ENCODE peak calls at places on chromosomes 16 and 17, in six cellular contexts. H is anterior cingulate cortex; C is HCEC 1CT; Y is NCI-H82; U is activated CD8-positive, alpha-beta T cell treated with anti-CD3 and anti-CD28 coated beads, Interleukin-2, amount 10 ng/mL, durations not matched to agents 7 days and 5 days; J is stimulated activated CD4-positive, alpha-beta T cell treated with anti-CD3 and anti-CD28 coated beads, Interleukin-1b, Interleukin-23, amount 100 ng/mL, for 1 hour. W is an unnamed sample.

GRCh38 chr16:27799866-27800265 is 249.9 kb downstream of the KATNIP start:
- DNase-seq in U (no peak), J (no peak), H (no peak), C (no peak), Y (no peak), W (no peak)

GRCh38 chr17:72567774-72568173 is 447.0 kb downstream of the SOX9 start:
- DNase-seq in C (no peak), U (no peak), Y (no peak), J (no peak), H (no peak), W (no peak)

GRCh38 chr17:32495347-32496253 is 8.8 kb downstream of the CDK5R1 start:
- DNase-seq in H (peak; percentile 31), J (no peak), C (no peak), Y (no peak), U (no peak), W (no peak)

GRCh38 chr17:35842239-35842638 is 26.5 kb downstream of the HEATR9 start:
- DNase-seq in H (no peak), Y (no peak), C (no peak), J (no peak), U (no peak), W (no peak)

GRCh38 chr16:67963325-67964321 is 4.8 kb downstream of the SLC12A4 start:
- DNase-seq in C (no peak), H (no peak), U (no peak), Y (no peak), J (no peak), W (no peak)

GRCh38 chr17:66313995-66314659 is 11.7 kb downstream of the PRKCA start:
- DNase-seq in J (no peak), H (no peak), C (no peak), Y (no peak), U (no peak), W (no peak)

GRCh38 chr17:2996208-2996855 is 67.1 kb downstream of the OR1D5 start:
- DNase-seq in C (peak; percentile 22), Y (no peak), J (no peak), U (no peak), H (no peak), W (no peak)

GRCh38 chr17:51362818-51363598 is 102.7 kb downstream of the UTP18 start:
- DNase-seq in Y (no peak), H (peak; percentile 25), U (no peak), J (no peak), C (no peak), W (no peak)

GRCh38 chr17:39376434-39376833 is 25.0 kb downstream of the FBXL20 start:
- DNase-seq in C (no peak), U (no peak), J (no peak), H (no peak), Y (peak; percentile 31), W (no peak)

GRCh38 chr17:3894927-3895343 is 2.1 kb upstream of the CAMKK1 start:
- DNase-seq in H (no peak), J (no peak), U (no peak), Y (peak; percentile 40), C (peak; percentile 12), W (no peak)

GRCh38 chr17:47813077-47813476 is 8.5 kb downstream of the OSBPL7 start:
- DNase-seq in C (no peak), Y (no peak), H (no peak), U (no peak), J (no peak), W (no peak)

GRCh38 chr16:56625140-56625942 is at the start of gene MT1E:
- DNase-seq in H (peak; percentile 57), J (peak; percentile 38), Y (no peak), C (peak; percentile 85), U (peak; percentile 77), W (peak; percentile 80)

GRCh38 chr16:67248401-67249177 is at the start of gene SLC9A5:
- DNase-seq in C (no peak), Y (peak; percentile 52), U (peak; percentile 44), J (no peak), H (no peak), W (no peak)

GRCh38 chr17:77096570-77097214 is 44.1 kb upstream of the SEC14L1 start:
- DNase-seq in U (no peak), C (peak; percentile 35), H (no peak), Y (no peak), J (no peak), W (peak; percentile 40)

GRCh38 chr17:57355090-57355859 is 99.0 kb downstream of the MSI2 start:
- DNase-seq in C (no peak), J (no peak), H (no peak), Y (no peak), U (no peak), W (no peak)

GRCh38 chr17:489758-490329 is 137.2 kb upstream of the RPH3AL start:
- DNase-seq in C (peak; percentile 37), Y (no peak), U (peak; percentile 90), J (no peak), H (no peak), W (peak; percentile 60)

GRCh38 chr16:23949630-23950290 is 114.0 kb downstream of the PRKCB start:
- DNase-seq in U (peak; percentile 91), J (no peak), C (no peak), H (no peak), Y (no peak), W (no peak)

GRCh38 chr17:82948957-82949356 is 109.1 kb upstream of the ZNF750 start:
- DNase-seq in U (no peak), Y (no peak), C (no peak), J (no peak), H (no peak), W (no peak)